ENCODE peak calls at places on chromosomes 7 and 10, in nine cellular contexts. L is fibroblast of mammary gland; R is cardiac muscle cell; M is activated naive CD4-positive, alpha-beta T cell treated with anti-CD3 and anti-CD28 coated beads for 36 hours; U is colonic mucosa; X is GM04503; G is foreskin fibroblast; S is transverse colon; J is effector memory CD4-positive, alpha-beta T cell. E is an unnamed sample.

GRCh38 chr10:26799342-26799741 is 61.4 kb downstream of the ABI1 start:
- DNase-seq in G (no peak), S (peak), U (no peak), L (no peak), J (no peak), M (peak), X (no peak), R (no peak), E (no peak)

GRCh38 chr10:95308389-95309302 is 17.8 kb upstream of the PDLIM1 start:
- DNase-seq in M (no peak), X (peak), S (peak), R (no peak), J (no peak), G (peak), L (peak), U (peak), E (peak)

GRCh38 chr7:143038635-143039034 is 11.7 kb upstream of the OR9A2 start:
- DNase-seq in S (no peak), X (no peak), U (no peak), J (no peak), R (no peak), M (no peak), G (no peak), L (no peak), E (no peak)

GRCh38 chr7:140062528-140063299 is at the start of gene PARP12:
- DNase-seq in R (peak), U (peak), G (peak), X (no peak), J (peak), M (peak), L (peak), S (peak), E (peak)

GRCh38 chr7:24865994-24866615 is 108.8 kb upstream of the GSDME start:
- DNase-seq in S (no peak), X (no peak), M (peak), J (no peak), U (no peak), L (no peak), G (no peak), R (no peak), E (no peak)

GRCh38 chr10:88995156-88995876 is 4.7 kb downstream of the FAS start:
- DNase-seq in U (peak), S (no peak), G (no peak), J (no peak), R (no peak), M (no peak), X (no peak), L (no peak), E (no peak)

GRCh38 chr10:130012129-130012528 is 48.1 kb upstream of the EBF3 start:
- DNase-seq in X (no peak), S (no peak), R (no peak), L (no peak), G (no peak), U (no peak), M (no peak), J (no peak), E (no peak)

GRCh38 chr7:128271471-128272454 is 30.7 kb downstream of the LEP start:
- DNase-seq in U (no peak), R (no peak), G (peak), S (no peak), L (no peak), X (no peak), J (no peak), M (no peak), E (no peak)

GRCh38 chr10:60967260-60967659 is 23.3 kb upstream of the RHOBTB1 start:
- DNase-seq in L (no peak), S (no peak), U (no peak), J (no peak), G (no peak), X (no peak), M (no peak), R (no peak), E (no peak)